ENCODE peak calls at places on chromosomes 2 and 18, in four cellular contexts. M, W, Y and A are unnamed samples.

GRCh38 chr2:183001948-183002347 is 36.3 kb downstream of the NCKAP1 start:
- DNase-seq in M (no peak), W (no peak), Y (no peak), A (no peak)

GRCh38 chr2:73176205-73176880 is 26.0 kb upstream of the NOTO start:
- DNase-seq in M (no peak), W (peak), Y (no peak), A (peak)

GRCh38 chr2:74511104-74511989 is 2.9 kb upstream of the TLX2 start:
- DNase-seq in M (no peak), W (no peak), Y (no peak), A (no peak)

GRCh38 chr2:230758566-230759480 is 46.2 kb downstream of the CAB39 start:
- DNase-seq in M (no peak), W (no peak), Y (no peak), A (no peak)

GRCh38 chr2:195559431-195559914 is 97.6 kb upstream of the SLC39A10 start:
- DNase-seq in M (no peak), W (no peak), Y (no peak), A (no peak)

GRCh38 chr2:232028631-232029030 is 67.1 kb downstream of the DIS3L2 start:
- DNase-seq in M (no peak), W (no peak), Y (no peak), A (no peak)

GRCh38 chr2:38600242-38600891 is 2.4 kb downstream of the HNRNPLL start:
- DNase-seq in M (no peak), W (peak), Y (peak), A (no peak)

GRCh38 chr2:179842498-179843153 is 18.8 kb downstream of the ZNF385B start:
- DNase-seq in M (no peak), W (peak), Y (peak), A (peak)

GRCh38 chr2:97806738-97807618 is 93.6 kb downstream of the ZAP70 start:
- DNase-seq in M (peak), W (peak), Y (peak), A (peak)

GRCh38 chr2:42967959-42968674 is 175.7 kb upstream of the HAAO start:
- DNase-seq in M (no peak), W (no peak), Y (peak), A (no peak)

GRCh38 chr2:168254158-168254935 is 7.0 kb upstream of the STK39 start:
- DNase-seq in M (no peak), W (peak), Y (no peak), A (no peak)

GRCh38 chr2:68383778-68384177 is 18.7 kb downstream of the PLEK start:
- DNase-seq in M (no peak), W (no peak), Y (no peak), A (no peak)

GRCh38 chr2:233480490-233481202 is 85.9 kb downstream of the USP40 start:
- DNase-seq in M (no peak), W (peak), Y (no peak), A (no peak)

GRCh38 chr18:46320928-46321855 is 217.0 kb downstream of the HAUS1 start:
- DNase-seq in M (no peak), W (no peak), Y (no peak), A (no peak)

GRCh38 chr2:240586919-240587800 is 626 bp downstream of the CAPN10 start:
- DNase-seq in M (no peak), W (peak), Y (no peak), A (peak)

GRCh38 chr18:77006305-77007175 is 126.0 kb downstream of the MBP start:
- DNase-seq in M (no peak), W (no peak), Y (no peak), A (no peak)

GRCh38 chr2:232884001-232884421 is 13.9 kb downstream of the SNORC start:
- DNase-seq in M (no peak), W (no peak), Y (no peak), A (no peak)

GRCh38 chr2:96536445-96537065 is at the start of gene ARID5A:
- DNase-seq in M (peak), W (peak), Y (peak), A (peak)

GRCh38 chr2:235999011-235999410 is 169.2 kb downstream of the GBX2 start:
- DNase-seq in M (no peak), W (no peak), Y (no peak), A (no peak)

GRCh38 chr2:128551435-128551834 is 232.8 kb upstream of the HS6ST1 start:
- DNase-seq in M (no peak), W (no peak), Y (no peak), A (no peak)

GRCh38 chr2:225764346-225764745 is 364.8 kb downstream of the NYAP2 start:
- DNase-seq in M (no peak), W (no peak), Y (no peak), A (no peak)

GRCh38 chr2:37456479-37456878 is 112.0 kb downstream of the QPCT start:
- DNase-seq in M (no peak), W (no peak), Y (no peak), A (no peak)

GRCh38 chr2:199495147-199495546 is 37.4 kb upstream of the SATB2 start:
- DNase-seq in M (no peak), W (no peak), Y (no peak), A (no peak)

GRCh38 chr18:73235921-73236320 is 368.1 kb upstream of the NETO1 start:
- DNase-seq in M (no peak), W (no peak), Y (no peak), A (no peak)

GRCh38 chr18:78138993-78139496 is 840.6 kb upstream of the SALL3 start:
- DNase-seq in M (no peak), W (no peak), Y (no peak), A (no peak)

GRCh38 chr2:12935226-12935625 is 218.5 kb downstream of the TRIB2 start:
- DNase-seq in M (no peak), W (no peak), Y (no peak), A (no peak)

GRCh38 chr2:161136696-161137324 is 23.4 kb upstream of the TANK start:
- DNase-seq in M (no peak), W (no peak), Y (no peak), A (no peak)

GRCh38 chr2:42984617-42985016 is 192.2 kb upstream of the HAAO start:
- DNase-seq in M (no peak), W (no peak), Y (no peak), A (no peak)

GRCh38 chr2:223036756-223037432 is 15.1 kb upstream of the KCNE4 start:
- DNase-seq in M (no peak), W (no peak), Y (no peak), A (peak)

GRCh38 chr2:55887906-55888625 is 35.5 kb downstream of the EFEMP1 start:
- DNase-seq in M (peak), W (no peak), Y (no peak), A (no peak)

GRCh38 chr2:64837116-64837704 is 152.0 kb upstream of the SLC1A4 start:
- DNase-seq in M (peak), W (no peak), Y (no peak), A (no peak)

GRCh38 chr2:38074775-38075435 is 1.0 kb downstream of the CYP1B1 start:
- DNase-seq in M (no peak), W (no peak), Y (no peak), A (peak)

GRCh38 chr2:130839011-130839780 is 2.5 kb downstream of the ARHGEF4 start:
- DNase-seq in M (no peak), W (no peak), Y (no peak), A (no peak)

GRCh38 chr2:101748000-101748399 is 50.5 kb downstream of the MAP4K4 start:
- DNase-seq in M (no peak), W (no peak), Y (no peak), A (no peak)

GRCh38 chr2:2107140-2107539 is 223.9 kb downstream of the MYT1L start:
- DNase-seq in M (no peak), W (no peak), Y (no peak), A (no peak)

GRCh38 chr2:7524211-7524594 is 607.0 kb downstream of the RNF144A start:
- DNase-seq in M (no peak), W (no peak), Y (no peak), A (no peak)
- TF ChIP-seq NR3C1 in M (no peak), W (no peak), Y (no peak), A (no peak)

DNA sequence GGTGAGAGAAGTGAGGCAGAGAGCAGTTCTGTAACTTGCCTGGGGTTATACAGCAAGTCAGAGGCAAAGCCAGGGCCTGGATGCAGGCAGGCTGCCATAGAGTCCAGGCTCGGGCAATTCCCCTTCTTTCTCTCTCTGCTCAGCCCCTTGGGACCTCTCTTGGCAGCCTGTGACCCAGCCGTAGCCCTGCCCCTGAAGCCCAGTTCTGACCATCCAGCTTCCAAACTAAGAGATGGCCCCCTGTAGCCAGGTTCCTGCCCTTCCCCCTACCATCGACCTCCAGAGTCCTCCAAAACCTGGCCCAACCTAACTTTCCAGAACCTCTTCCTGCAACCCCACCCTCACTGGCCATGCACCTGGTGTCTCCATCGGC is 201.2 kb downstream of the CTIF start:
- DNase-seq in M (no peak), W (no peak), Y (no peak), A (no peak)
- TF ChIP-seq NR3C1 in M (no peak), W (no peak), Y (no peak), A (no peak)

GRCh38 chr2:189538402-189538801 is 42.2 kb downstream of the SLC40A1 start:
- DNase-seq in M (no peak), W (no peak), Y (no peak), A (no peak)
- TF ChIP-seq NR3C1 in M (no peak), W (no peak), Y (no peak), A (no peak)

GRCh38 chr18:58314284-58314683 is 270.3 kb downstream of the NEDD4L start:
- DNase-seq in M (no peak), W (peak), Y (peak), A (no peak)

GRCh38 chr18:58316943-58317342 is 272.9 kb downstream of the NEDD4L start:
- DNase-seq in M (no peak), W (no peak), Y (no peak), A (no peak)

GRCh38 chr18:58315041-58315440 is 271.0 kb downstream of the NEDD4L start:
- DNase-seq in M (no peak), W (peak), Y (no peak), A (no peak)

GRCh38 chr18:58315739-58316215 is 271.8 kb downstream of the NEDD4L start:
- DNase-seq in M (no peak), W (peak), Y (no peak), A (no peak)

GRCh38 chr18:58316400-58316942 is 272.4 kb downstream of the NEDD4L start:
- DNase-seq in M (no peak), W (no peak), Y (no peak), A (no peak)
- TF ChIP-seq NR3C1 in M (no peak), W (no peak), Y (no peak), A (no peak)